ENCODE peak calls at places on chromosomes 5 and 9, in six cellular contexts. Y is A549, S is SK-N-SH, T is HepG2, P is ovary, D is suprapubic skin. F is an unnamed sample.

GRCh38 chr5:55564716-55565115 is 30.0 kb upstream of the PLPP1 start:
- DNase-seq in Y (peak), S (no peak), T (no peak), P (no peak), D (no peak), F (no peak)

GRCh38 chr5:75475364-75475763 is 36.1 kb downstream of the CERT1 start:
- DNase-seq in Y (no peak), S (no peak), T (no peak), P (no peak), D (no peak), F (no peak)

GRCh38 chr9:101462558-101462957 is 27.0 kb upstream of the ALDOB start:
- DNase-seq in Y (no peak), S (no peak), T (no peak), P (no peak), D (no peak), F (no peak)

GRCh38 chr5:64505769-64506566 is at the start of gene RGS7BP:
- DNase-seq in Y (peak), S (peak), T (no peak), P (peak), D (no peak), F (no peak)

GRCh38 chr5:102856374-102856748 is 101.3 kb downstream of the PAM start:
- DNase-seq in Y (no peak), S (no peak), T (no peak), P (no peak), D (no peak), F (no peak)

GRCh38 chr5:129899454-129899853 is 4.8 kb upstream of the CHSY3 start:
- DNase-seq in Y (peak), S (no peak), T (no peak), P (no peak), D (no peak), F (no peak)

GRCh38 chr9:112043423-112043822 is 131.7 kb downstream of the SUSD1 start:
- DNase-seq in Y (no peak), S (no peak), T (no peak), P (no peak), D (no peak), F (no peak)

GRCh38 chr9:136016221-136016881 is 55.2 kb upstream of the UBAC1 start:
- DNase-seq in Y (no peak), S (peak), T (no peak), P (peak), D (no peak), F (peak)

GRCh38 chr9:35938474-35939145 is 19.3 kb downstream of the OR2S2 start:
- DNase-seq in Y (no peak), S (no peak), T (no peak), P (no peak), D (no peak), F (no peak)

GRCh38 chr5:91378683-91379601 is 4.2 kb downstream of the ARRDC3 start:
- DNase-seq in Y (no peak), S (no peak), T (no peak), P (no peak), D (no peak), F (no peak)

GRCh38 chr9:81915801-81916505 is 12.3 kb upstream of the SPATA31D4 start:
- DNase-seq in Y (no peak), S (no peak), T (no peak), P (no peak), D (no peak), F (no peak)

GRCh38 chr9:133955821-133956411 is 36.2 kb downstream of the VAV2 start:
- DNase-seq in Y (no peak), S (peak), T (no peak), P (peak), D (no peak), F (no peak)

GRCh38 chr5:10338996-10339903 is 14.2 kb upstream of the MARCHF6 start:
- DNase-seq in Y (no peak), S (peak), T (no peak), P (no peak), D (no peak), F (peak)

GRCh38 chr5:58040851-58041250 is 419.0 kb downstream of the PLK2 start:
- DNase-seq in Y (no peak), S (no peak), T (no peak), P (no peak), D (no peak), F (no peak)

GRCh38 chr9:110152704-110153374 is 55.1 kb downstream of the C9orf152 start:
- DNase-seq in Y (peak), S (peak), T (peak), P (no peak), D (no peak), F (no peak)

GRCh38 chr9:32483343-32483742 is 42.7 kb downstream of the RIGI start:
- DNase-seq in Y (no peak), S (no peak), T (no peak), P (no peak), D (no peak), F (no peak)

GRCh38 chr5:158877706-158878105 is 222.0 kb downstream of the EBF1 start:
- DNase-seq in Y (no peak), S (no peak), T (no peak), P (no peak), D (no peak), F (no peak)

GRCh38 chr5:158877124-158877581 is 222.6 kb downstream of the EBF1 start:
- DNase-seq in Y (peak), S (no peak), T (no peak), P (no peak), D (no peak), F (no peak)

GRCh38 chr5:158875272-158875679 is 224.4 kb downstream of the EBF1 start:
- DNase-seq in Y (no peak), S (no peak), T (no peak), P (no peak), D (no peak), F (no peak)

GRCh38 chr5:158874814-158875213 is 224.9 kb downstream of the EBF1 start:
- DNase-seq in Y (no peak), S (no peak), T (no peak), P (no peak), D (no peak), F (no peak)

DNA sequence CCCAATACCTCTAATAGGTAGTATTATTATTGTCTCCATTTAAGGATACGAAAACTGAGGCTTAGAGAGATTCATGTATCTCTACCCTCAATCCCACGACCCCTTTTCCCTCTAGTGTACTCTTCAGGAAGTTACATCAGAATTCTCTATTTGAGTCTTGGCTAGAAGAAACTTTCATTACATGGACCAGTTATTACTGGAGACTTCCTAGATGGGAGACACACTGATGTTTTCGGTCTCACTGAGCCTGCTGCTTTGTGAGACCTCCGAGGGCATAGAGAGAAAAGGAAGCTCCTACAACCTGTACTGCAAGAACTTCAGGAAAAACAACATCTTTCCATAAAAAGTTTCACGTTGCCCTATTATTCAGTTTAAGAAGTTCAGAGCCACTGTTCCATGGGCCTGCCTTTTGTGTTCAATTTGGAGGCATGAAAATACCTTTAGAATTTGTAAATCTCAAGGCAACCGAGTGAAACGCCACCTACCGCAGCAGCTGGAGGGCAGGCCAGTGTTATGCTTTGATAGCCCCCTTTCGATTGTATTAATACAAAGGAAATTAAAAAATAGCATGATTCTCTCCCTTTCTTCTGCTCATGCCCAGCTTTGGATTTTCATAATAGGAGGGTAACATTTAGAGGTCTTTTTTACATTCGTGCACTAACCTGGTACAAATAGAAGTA is 223.3 kb downstream of the EBF1 start:
- DNase-seq in Y (no peak), S (no peak), T (no peak), P (no peak), D (no peak), F (no peak)
- H3K4me3 ChIP-seq in Y (no peak), S (no peak), T (no peak), P (no peak), D (no peak), F (no peak)

GRCh38 chr9:108360304-108360703 is 495.5 kb downstream of the ACTL7B start:
- DNase-seq in Y (no peak), S (no peak), T (no peak), P (no peak), D (no peak), F (no peak)

GRCh38 chr9:108351571-108351970 is 504.2 kb downstream of the ACTL7B start:
- DNase-seq in Y (no peak), S (no peak), T (no peak), P (no peak), D (no peak), F (no peak)

GRCh38 chr9:108356806-108357205 is 499.0 kb downstream of the ACTL7B start:
- DNase-seq in Y (no peak), S (no peak), T (no peak), P (no peak), D (no peak), F (no peak)
- TF ChIP-seq EP300 in Y (no peak), S (no peak), T (no peak), P (no peak), D (no peak), F (no peak)

GRCh38 chr5:141839015-141839513 is 39.1 kb downstream of the PCDH1 start:
- DNase-seq in Y (no peak), S (no peak), T (no peak), P (no peak), D (no peak), F (no peak)
- H3K4me3 ChIP-seq in Y (no peak), S (no peak), T (no peak), P (no peak), D (no peak), F (no peak)

GRCh38 chr5:153714732-153715287 is 224.3 kb downstream of the GRIA1 start:
- DNase-seq in Y (no peak), S (no peak), T (no peak), P (no peak), D (no peak), F (no peak)
- TF ChIP-seq EP300 in Y (no peak), S (no peak), T (no peak), P (no peak), D (no peak), F (no peak)

GRCh38 chr5:34498582-34498981 is 157.5 kb upstream of the RAI14 start:
- DNase-seq in Y (no peak), S (no peak), T (no peak), P (no peak), D (no peak), F (no peak)
- H3K4me3 ChIP-seq in Y (no peak), S (no peak), T (no peak), P (no peak), D (no peak), F (no peak)

DNA sequence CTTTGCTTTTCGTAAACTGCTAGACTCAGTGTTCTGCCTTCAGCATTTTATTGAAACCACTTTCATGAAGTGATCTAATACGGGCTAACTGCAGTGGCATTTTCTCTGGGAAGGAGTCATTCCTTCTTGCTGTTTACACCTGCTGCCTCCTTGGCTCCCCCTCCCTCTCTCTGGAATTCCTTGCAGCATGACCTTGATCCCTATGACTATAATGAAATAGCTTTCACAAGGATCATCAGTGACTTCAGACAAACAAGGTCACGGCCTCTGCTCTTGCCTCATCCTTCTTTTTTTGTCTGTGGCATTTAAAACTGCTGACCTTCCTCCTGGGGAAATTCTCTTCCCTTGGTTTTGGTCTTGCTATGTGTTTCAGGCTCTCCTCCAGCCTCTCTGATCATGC is 90.2 kb downstream of the ZNF462 start:
- DNase-seq in Y (peak), S (no peak), T (no peak), P (no peak), D (no peak), F (no peak)
- TF ChIP-seq EP300 in Y (no peak), S (no peak), T (no peak), P (no peak), D (no peak), F (no peak)

DNA sequence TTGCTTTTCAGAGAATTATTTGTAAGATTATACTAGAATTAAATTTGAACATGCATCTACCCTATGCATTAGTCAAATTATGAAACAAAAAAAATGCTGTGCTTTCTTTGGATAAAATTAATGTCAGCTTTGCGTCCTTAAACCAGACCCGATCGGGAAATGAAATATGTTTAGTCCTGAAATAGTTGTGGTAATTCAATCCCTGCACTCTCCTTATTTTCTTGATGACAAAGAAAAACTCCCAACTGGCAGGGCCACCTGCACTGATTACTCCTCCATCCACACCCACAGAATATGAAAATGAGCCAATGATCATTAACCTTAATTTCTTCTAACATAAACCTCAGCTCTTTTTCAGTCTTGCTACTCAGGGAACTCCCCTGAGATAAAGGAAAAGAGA is 245.4 kb downstream of the BNC2 start:
- DNase-seq in Y (no peak), S (no peak), T (no peak), P (no peak), D (no peak), F (no peak)
- H3K4me3 ChIP-seq in Y (no peak), S (no peak), T (no peak), P (no peak), D (no peak), F (no peak)